ENCODE peak calls at places on chromosomes 6 and 20, in ten cellular contexts. One of them, this sample, is unnamed. For H3K27me3, the result is how much of the 10 kb centered on the place peaks cover.

GRCh38 chr6:155125916-155126315 is 130.8 kb downstream of the TIAM2 start:
- DNase-seq in GM23248: peak
- DNase-seq in IMR-90: peak
- DNase-seq in CD8-positive, alpha-beta T cell: no peak
- DNase-seq in Peyer's patch: no peak
- DNase-seq in neuronal stem cell: no peak
- DNase-seq in endodermal cell: no peak
- DNase-seq in adrenal gland: no peak
- DNase-seq in stomach: no peak
- DNase-seq in spleen: no peak
- DNase-seq in this sample: no peak

GRCh38 chr6:13787146-13787545 is 27.2 kb downstream of the MCUR1 start:
- DNase-seq in Peyer's patch: no peak
- DNase-seq in stomach: no peak
- DNase-seq in IMR-90: peak
- DNase-seq in GM23248: peak
- DNase-seq in CD8-positive, alpha-beta T cell: no peak
- DNase-seq in spleen: no peak
- DNase-seq in adrenal gland: no peak
- DNase-seq in endodermal cell: no peak
- DNase-seq in neuronal stem cell: peak
- DNase-seq in this sample: no peak

GRCh38 chr20:17421493-17421892 is 109.7 kb downstream of the BFSP1 start:
- DNase-seq in Peyer's patch: no peak
- DNase-seq in CD8-positive, alpha-beta T cell: no peak
- DNase-seq in endodermal cell: no peak
- DNase-seq in spleen: no peak
- DNase-seq in adrenal gland: no peak
- DNase-seq in GM23248: no peak
- DNase-seq in stomach: no peak
- DNase-seq in neuronal stem cell: no peak
- DNase-seq in IMR-90: no peak
- DNase-seq in this sample: no peak

GRCh38 chr6:79267128-79267527 is 32.6 kb upstream of the HMGN3 start:
- DNase-seq in GM23248: no peak
- DNase-seq in stomach: no peak
- DNase-seq in Peyer's patch: no peak
- DNase-seq in IMR-90: no peak
- DNase-seq in spleen: no peak
- DNase-seq in endodermal cell: no peak
- DNase-seq in CD8-positive, alpha-beta T cell: no peak
- DNase-seq in neuronal stem cell: no peak
- DNase-seq in adrenal gland: no peak
- DNase-seq in this sample: no peak

GRCh38 chr6:108610270-108610839 is 49.6 kb downstream of the FOXO3 start:
- DNase-seq in stomach: no peak
- DNase-seq in GM23248: no peak
- DNase-seq in endodermal cell: no peak
- DNase-seq in spleen: no peak
- DNase-seq in IMR-90: no peak
- DNase-seq in CD8-positive, alpha-beta T cell: no peak
- DNase-seq in Peyer's patch: no peak
- DNase-seq in adrenal gland: no peak
- DNase-seq in neuronal stem cell: no peak
- DNase-seq in this sample: no peak

GRCh38 chr6:122381494-122382083 is 17.9 kb upstream of the HSF2 start:
- DNase-seq in CD8-positive, alpha-beta T cell: peak
- DNase-seq in endodermal cell: peak
- DNase-seq in adrenal gland: peak
- DNase-seq in IMR-90: peak
- DNase-seq in Peyer's patch: no peak
- DNase-seq in GM23248: peak
- DNase-seq in stomach: peak
- DNase-seq in neuronal stem cell: peak
- DNase-seq in spleen: no peak
- DNase-seq in this sample: peak

GRCh38 chr6:52724406-52725121 is 38.7 kb downstream of the GSTA2 start:
- DNase-seq in neuronal stem cell: peak
- DNase-seq in stomach: peak
- DNase-seq in CD8-positive, alpha-beta T cell: peak
- DNase-seq in IMR-90: peak
- DNase-seq in GM23248: peak
- DNase-seq in Peyer's patch: peak
- DNase-seq in adrenal gland: peak
- DNase-seq in endodermal cell: peak
- DNase-seq in spleen: peak
- DNase-seq in this sample: peak

GRCh38 chr6:50962213-50962759 is 143.6 kb downstream of the TFAP2B start:
- DNase-seq in stomach: no peak
- DNase-seq in IMR-90: no peak
- DNase-seq in neuronal stem cell: no peak
- DNase-seq in spleen: no peak
- DNase-seq in CD8-positive, alpha-beta T cell: no peak
- DNase-seq in endodermal cell: no peak
- DNase-seq in GM23248: no peak
- DNase-seq in Peyer's patch: no peak
- DNase-seq in adrenal gland: no peak
- DNase-seq in this sample: no peak

GRCh38 chr20:19915111-19915798 is 101.9 kb upstream of the NAA20 start:
- DNase-seq in stomach: no peak
- DNase-seq in IMR-90: no peak
- DNase-seq in GM23248: no peak
- DNase-seq in neuronal stem cell: no peak
- DNase-seq in adrenal gland: no peak
- DNase-seq in CD8-positive, alpha-beta T cell: no peak
- DNase-seq in Peyer's patch: no peak
- DNase-seq in spleen: no peak
- DNase-seq in endodermal cell: no peak
- DNase-seq in this sample: no peak

GRCh38 chr20:1150218-1150617 is 31.8 kb downstream of the PSMF1 start:
- DNase-seq in GM23248: peak
- DNase-seq in stomach: no peak
- DNase-seq in endodermal cell: no peak
- DNase-seq in neuronal stem cell: no peak
- DNase-seq in CD8-positive, alpha-beta T cell: no peak
- DNase-seq in spleen: no peak
- DNase-seq in Peyer's patch: no peak
- DNase-seq in IMR-90: peak
- DNase-seq in adrenal gland: no peak
- DNase-seq in this sample: no peak

DNA sequence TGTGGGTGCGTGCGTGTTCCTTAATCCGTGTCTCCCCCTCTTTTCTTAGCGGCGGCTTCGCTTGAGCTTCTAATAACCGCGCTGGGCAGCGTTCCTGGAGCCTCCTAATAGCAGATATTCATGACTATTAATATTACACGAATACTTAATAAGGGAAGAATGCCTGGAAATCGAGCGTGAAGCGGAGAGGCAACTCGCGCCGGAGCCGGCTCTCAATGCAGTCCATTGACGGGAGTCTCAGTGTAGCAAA is 3.0 kb downstream of the TFAP2A start:
- DNase-seq in stomach: no peak
- DNase-seq in adrenal gland: no peak
- DNase-seq in GM23248: no peak
- DNase-seq in CD8-positive, alpha-beta T cell: no peak
- DNase-seq in Peyer's patch: peak
- DNase-seq in spleen: peak
- DNase-seq in endodermal cell: no peak
- DNase-seq in IMR-90: no peak
- DNase-seq in neuronal stem cell: no peak
- DNase-seq in this sample: no peak
- H3K4me3 ChIP-seq in stomach: peak
- H3K4me3 ChIP-seq in adrenal gland: peak
- H3K4me3 ChIP-seq in GM23248: peak
- H3K4me3 ChIP-seq in CD8-positive, alpha-beta T cell: peak
- H3K4me3 ChIP-seq in Peyer's patch: peak
- H3K4me3 ChIP-seq in spleen: peak
- H3K4me3 ChIP-seq in endodermal cell: peak
- H3K4me3 ChIP-seq in IMR-90: peak
- H3K4me3 ChIP-seq in neuronal stem cell: peak
- H3K4me3 ChIP-seq in this sample: peak

DNA sequence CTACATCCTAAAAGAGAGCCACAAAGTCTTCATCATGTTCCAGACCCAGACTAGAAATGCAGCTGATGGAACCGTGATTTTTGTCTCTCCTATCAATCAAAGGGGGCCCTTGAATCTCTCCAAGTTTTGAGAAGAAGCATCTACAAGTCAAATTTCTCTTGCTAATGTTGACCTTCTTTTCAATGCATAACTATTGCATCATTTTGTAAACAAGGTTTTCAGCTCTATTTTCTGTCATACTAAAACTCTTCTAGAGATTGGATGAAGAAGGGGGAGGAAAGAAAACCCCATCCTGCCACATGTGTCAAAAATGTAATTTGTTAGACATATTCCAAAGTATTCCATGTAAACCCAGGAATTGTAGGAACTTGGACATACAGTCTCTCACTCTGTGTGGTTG is 169.2 kb downstream of the LMBRD1 start:
- DNase-seq in adrenal gland: no peak
- DNase-seq in stomach: no peak
- DNase-seq in IMR-90: no peak
- DNase-seq in CD8-positive, alpha-beta T cell: no peak
- DNase-seq in GM23248: no peak
- DNase-seq in neuronal stem cell: no peak
- DNase-seq in endodermal cell: no peak
- DNase-seq in spleen: no peak
- DNase-seq in Peyer's patch: no peak
- DNase-seq in this sample: no peak
- H3K27ac ChIP-seq in adrenal gland: no peak
- H3K27ac ChIP-seq in stomach: no peak
- H3K27ac ChIP-seq in IMR-90: no peak
- H3K27ac ChIP-seq in CD8-positive, alpha-beta T cell: no peak
- H3K27ac ChIP-seq in GM23248: no peak
- H3K27ac ChIP-seq in neuronal stem cell: no peak
- H3K27ac ChIP-seq in endodermal cell: no peak
- H3K27ac ChIP-seq in spleen: no peak
- H3K27ac ChIP-seq in Peyer's patch: no peak
- H3K27ac ChIP-seq in this sample: no peak

GRCh38 chr20:57801046-57801445 is 91.2 kb upstream of the PMEPA1 start:
- DNase-seq in adrenal gland: no peak
- DNase-seq in endodermal cell: no peak
- DNase-seq in IMR-90: no peak
- DNase-seq in neuronal stem cell: no peak
- DNase-seq in spleen: no peak
- DNase-seq in Peyer's patch: no peak
- DNase-seq in CD8-positive, alpha-beta T cell: no peak
- DNase-seq in stomach: no peak
- DNase-seq in GM23248: no peak
- DNase-seq in this sample: no peak

GRCh38 chr20:57794600-57795346 is 85.0 kb upstream of the PMEPA1 start:
- DNase-seq in CD8-positive, alpha-beta T cell: no peak
- DNase-seq in spleen: peak
- DNase-seq in Peyer's patch: no peak
- DNase-seq in GM23248: peak
- DNase-seq in endodermal cell: no peak
- DNase-seq in IMR-90: peak
- DNase-seq in neuronal stem cell: no peak
- DNase-seq in adrenal gland: no peak
- DNase-seq in stomach: no peak
- DNase-seq in this sample: no peak

GRCh38 chr20:57795977-57796560 is 86.3 kb upstream of the PMEPA1 start:
- DNase-seq in GM23248: no peak
- DNase-seq in adrenal gland: no peak
- DNase-seq in neuronal stem cell: no peak
- DNase-seq in stomach: no peak
- DNase-seq in Peyer's patch: peak
- DNase-seq in spleen: peak
- DNase-seq in IMR-90: no peak
- DNase-seq in CD8-positive, alpha-beta T cell: no peak
- DNase-seq in endodermal cell: no peak
- DNase-seq in this sample: no peak

GRCh38 chr20:57795347-57795697 is 85.5 kb upstream of the PMEPA1 start:
- DNase-seq in stomach: no peak
- DNase-seq in spleen: peak
- DNase-seq in Peyer's patch: no peak
- DNase-seq in IMR-90: peak
- DNase-seq in endodermal cell: no peak
- DNase-seq in GM23248: peak
- DNase-seq in adrenal gland: no peak
- DNase-seq in CD8-positive, alpha-beta T cell: no peak
- DNase-seq in neuronal stem cell: no peak
- DNase-seq in this sample: no peak

DNA sequence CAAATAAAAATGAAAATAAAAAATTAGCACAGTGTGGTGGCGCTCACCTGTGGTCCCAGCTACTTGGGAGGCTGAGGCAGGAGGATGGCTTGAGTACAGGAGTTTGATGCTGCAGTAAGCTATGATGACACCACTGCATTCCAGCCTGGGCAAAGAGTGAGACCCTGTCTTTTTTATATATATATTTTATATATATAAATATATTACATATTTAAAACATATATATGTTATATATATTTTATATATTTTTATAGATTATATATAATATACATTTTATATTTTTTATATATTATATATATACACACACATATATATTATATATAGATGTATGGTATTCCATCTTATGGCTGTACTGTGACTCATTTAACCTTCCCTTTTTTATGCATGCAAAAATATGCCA is 87.6 kb upstream of the PMEPA1 start:
- DNase-seq in adrenal gland: no peak
- DNase-seq in CD8-positive, alpha-beta T cell: no peak
- DNase-seq in GM23248: no peak
- DNase-seq in neuronal stem cell: no peak
- DNase-seq in spleen: no peak
- DNase-seq in Peyer's patch: no peak
- DNase-seq in stomach: no peak
- DNase-seq in IMR-90: no peak
- DNase-seq in endodermal cell: no peak
- DNase-seq in this sample: no peak
- H3K27me3 ChIP-seq in adrenal gland: under half
- H3K27me3 ChIP-seq in CD8-positive, alpha-beta T cell: under half
- H3K27me3 ChIP-seq in GM23248: under half
- H3K27me3 ChIP-seq in neuronal stem cell: under half
- H3K27me3 ChIP-seq in spleen: under half
- H3K27me3 ChIP-seq in Peyer's patch: under half
- H3K27me3 ChIP-seq in stomach: under half
- H3K27me3 ChIP-seq in IMR-90: under half
- H3K27me3 ChIP-seq in endodermal cell: under half
- H3K27me3 ChIP-seq in this sample: under half

DNA sequence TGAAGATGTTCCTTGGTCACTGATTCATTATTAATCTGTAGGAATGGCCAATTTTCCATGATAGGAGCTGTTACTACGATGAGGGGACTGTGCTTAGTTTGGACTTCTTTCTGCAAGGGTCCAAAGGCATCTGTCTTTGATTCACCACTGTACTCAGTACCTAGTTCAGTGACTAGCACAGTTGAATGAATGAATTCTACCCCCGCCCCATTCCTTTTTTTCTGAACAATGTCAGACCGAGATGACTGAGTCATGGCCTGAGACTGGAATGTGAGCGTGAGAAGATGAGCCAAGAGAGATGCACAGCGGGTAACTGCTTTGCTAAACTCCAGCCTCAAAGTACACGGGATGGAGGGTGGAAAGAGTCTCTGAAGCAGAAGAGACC is 419 bp upstream of the SNHG17 start:
- DNase-seq in adrenal gland: no peak
- DNase-seq in GM23248: peak
- DNase-seq in IMR-90: peak
- DNase-seq in neuronal stem cell: no peak
- DNase-seq in CD8-positive, alpha-beta T cell: no peak
- DNase-seq in spleen: no peak
- DNase-seq in stomach: no peak
- DNase-seq in Peyer's patch: no peak
- DNase-seq in endodermal cell: no peak
- DNase-seq in this sample: no peak
- H3K4me3 ChIP-seq in adrenal gland: no peak
- H3K4me3 ChIP-seq in GM23248: peak
- H3K4me3 ChIP-seq in IMR-90: no peak
- H3K4me3 ChIP-seq in neuronal stem cell: peak
- H3K4me3 ChIP-seq in CD8-positive, alpha-beta T cell: no peak
- H3K4me3 ChIP-seq in spleen: no peak
- H3K4me3 ChIP-seq in stomach: no peak
- H3K4me3 ChIP-seq in Peyer's patch: no peak
- H3K4me3 ChIP-seq in endodermal cell: peak
- H3K4me3 ChIP-seq in this sample: no peak

This sample was measured in lung.